ENCODE peak calls at places on chromosomes 5 and 9, in four cellular contexts. D is colonic mucosa, B is upper lobe of left lung, M is fibroblast of lung. V is an unnamed sample.

GRCh38 chr5:44770936-44771717 is 37.6 kb upstream of the MRPS30 start:
- DNase-seq in B (no peak), M (peak; percentile 45), D (no peak), V (no peak)

GRCh38 chr5:10077721-10078551 is 171.8 kb downstream of the ATPSCKMT start:
- DNase-seq in M (peak; percentile 35), D (no peak), B (no peak), V (no peak)

GRCh38 chr5:129049116-129049515 is 45.4 kb upstream of the ISOC1 start:
- DNase-seq in D (no peak), B (no peak), M (peak; percentile 56), V (no peak)

GRCh38 chr5:32628049-32628803 is 42.9 kb downstream of the SUB1 start:
- DNase-seq in B (no peak), D (no peak), M (no peak), V (no peak)

GRCh38 chr9:128203842-128204551 is 818 bp downstream of the DNM1 start:
- DNase-seq in B (peak; percentile 88), D (no peak), M (peak; percentile 26), V (no peak)

GRCh38 chr5:42514759-42515158 is 91.5 kb downstream of the GHR start:
- DNase-seq in M (no peak), D (no peak), B (no peak), V (no peak)

GRCh38 chr5:164358531-164359259 is 853.3 kb downstream of the MAT2B start:
- DNase-seq in B (no peak), D (no peak), M (peak; percentile 59), V (no peak)

GRCh38 chr9:115022760-115023434 is 92.5 kb upstream of the TNFSF8 start:
- DNase-seq in B (no peak), D (no peak), M (peak; percentile 35), V (no peak)

GRCh38 chr5:176414704-176415103 is 1.6 kb downstream of the CLTB start:
- DNase-seq in M (no peak), B (no peak), D (no peak), V (no peak)

GRCh38 chr5:177492841-177493240 is 4.6 kb downstream of the PDLIM7 start:
- DNase-seq in D (no peak), M (no peak), B (no peak), V (no peak)
- H3K4me3 ChIP-seq in D (no peak overlapping the region), M (no peak overlapping the region), B (no peak overlapping the region), V (no peak overlapping the region)

GRCh38 chr5:131682824-131683223 is 47.8 kb upstream of the RAPGEF6 start:
- DNase-seq in D (no peak), M (no peak), B (no peak), V (no peak)

GRCh38 chr5:131682175-131682574 is 47.1 kb upstream of the RAPGEF6 start:
- DNase-seq in B (no peak), D (no peak), M (no peak), V (no peak)

GRCh38 chr5:131677115-131677514 is 42.1 kb upstream of the RAPGEF6 start:
- DNase-seq in M (no peak), D (no peak), B (no peak), V (no peak)

GRCh38 chr5:131684051-131684450 is 49.0 kb upstream of the RAPGEF6 start:
- DNase-seq in B (no peak), D (no peak), M (peak; percentile 22), V (no peak)

DNA sequence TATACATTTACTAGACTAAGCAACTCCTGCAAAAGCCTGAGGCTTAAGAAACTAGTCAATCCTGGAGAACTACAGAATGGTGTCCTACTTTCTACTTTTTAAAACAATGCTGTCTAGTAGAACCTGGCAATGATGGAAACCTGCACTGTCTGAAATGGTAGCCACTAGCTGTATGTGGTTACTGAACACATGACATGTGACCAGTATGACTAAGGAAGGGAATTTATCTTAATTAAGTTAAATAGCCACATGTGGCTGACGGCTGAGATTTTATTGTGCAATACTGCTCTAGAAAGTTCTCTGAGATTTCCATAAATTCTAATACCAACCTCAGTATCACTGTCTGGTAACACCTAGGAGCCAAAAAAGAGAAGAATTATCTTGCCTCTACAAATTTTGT is 44.9 kb upstream of the RAPGEF6 start:
- DNase-seq in M (peak; percentile 89), D (no peak), B (no peak), V (no peak)
- H3K36me3 ChIP-seq in M (peaks cover 2% of the 10 kb centered on the region), D (no peaks in the 10 kb centered on the region), B (peaks cover 9% of the 10 kb centered on the region), V (peaks cover 5% of the 10 kb centered on the region)

DNA sequence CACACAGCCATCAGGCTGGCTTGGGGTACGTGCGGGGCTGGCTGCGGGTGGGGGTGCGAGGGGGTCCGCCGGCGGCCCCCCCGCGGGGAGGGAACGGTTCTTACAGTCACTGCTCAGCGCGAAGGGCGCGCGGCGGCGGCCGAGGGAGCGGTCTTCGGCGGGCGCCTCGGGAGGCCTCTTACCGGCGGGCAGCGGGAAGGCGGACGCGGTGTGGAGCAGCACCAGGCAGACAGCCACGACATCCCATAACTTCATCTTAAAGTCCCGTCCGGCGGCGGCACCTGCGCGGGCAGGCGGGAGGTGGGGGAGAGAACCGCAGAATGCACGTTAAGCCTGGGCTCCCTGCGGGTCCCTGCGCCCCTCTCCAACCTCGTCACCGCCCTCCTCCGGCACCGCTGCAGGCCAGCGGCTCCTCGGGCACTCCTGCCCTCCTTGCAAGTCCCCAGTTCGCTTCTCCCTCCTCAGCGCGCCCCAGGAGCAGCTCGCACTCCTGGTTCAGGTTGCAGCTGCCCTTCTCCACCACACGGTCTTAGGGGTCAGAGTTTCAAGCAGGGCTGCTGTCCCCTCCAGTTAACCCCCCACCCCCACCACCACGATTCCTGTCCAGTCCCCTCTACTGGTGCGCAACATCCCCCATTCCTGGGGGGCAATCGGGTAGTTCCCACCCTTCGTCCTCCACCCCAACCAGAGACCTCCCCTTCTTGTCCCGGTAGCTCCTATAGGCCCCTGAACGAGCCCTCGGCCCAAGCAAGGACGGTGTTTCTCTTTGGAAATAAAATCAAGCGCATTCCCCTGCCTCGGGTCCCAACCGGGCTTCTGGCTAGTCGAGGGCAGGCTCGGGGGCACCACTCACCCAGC is 5.1 kb downstream of the GDNF start:
- DNase-seq in B (peak; percentile 82), D (no peak), M (no peak), V (no peak)
- H3K4me3 ChIP-seq in B (no peak overlapping the region), D (peak overlapping the region; percentile 6), M (no peak overlapping the region), V (no peak overlapping the region)

GRCh38 chr9:92638621-92639101 is 31.3 kb downstream of the IPPK start:
- DNase-seq in D (no peak), B (peak; percentile 22), M (no peak), V (no peak)
- H3K36me3 ChIP-seq in D (peaks cover 8% of the 10 kb centered on the region), B (peaks cover 19% of the 10 kb centered on the region), M (peaks cover 23% of the 10 kb centered on the region), V (peaks cover 7% of the 10 kb centered on the region)

GRCh38 chr5:99020698-99021048 is 91.9 kb upstream of the CHD1 start:
- DNase-seq in D (peak; percentile 42), M (no peak), B (no peak), V (no peak)
- H3K4me3 ChIP-seq in D (no peak overlapping the region), M (no peak overlapping the region), B (no peak overlapping the region), V (no peak overlapping the region)

GRCh38 chr5:154765396-154765925 is 10.3 kb downstream of the LARP1 start:
- DNase-seq in M (no peak), B (no peak), D (no peak), V (no peak)
- H3K36me3 ChIP-seq in M (no peaks in the 10 kb centered on the region), B (no peaks in the 10 kb centered on the region), D (no peaks in the 10 kb centered on the region), V (no peaks in the 10 kb centered on the region)